ENCODE peak calls at places on chromosomes 4 and X, in seven cellular contexts. One of them, this sample, is unnamed.

GRCh38 chr4:36786519-36786918 is 458.0 kb upstream of the NWD2 start:
- DNase-seq in CD4-positive, alpha-beta T cell: no peak
- DNase-seq in CD8-positive, alpha-beta memory T cell: no peak
- DNase-seq in colonic mucosa: no peak
- DNase-seq in dorsolateral prefrontal cortex: no peak
- DNase-seq in Karpas-422: no peak
- DNase-seq in body of pancreas: no peak
- DNase-seq in this sample: no peak

GRCh38 chr4:70544279-70544870 is 26.0 kb downstream of the AMTN start:
- DNase-seq in CD4-positive, alpha-beta T cell: no peak
- DNase-seq in CD8-positive, alpha-beta memory T cell: no peak
- DNase-seq in colonic mucosa: no peak
- DNase-seq in dorsolateral prefrontal cortex: no peak
- DNase-seq in Karpas-422: peak
- DNase-seq in body of pancreas: no peak
- DNase-seq in this sample: no peak

GRCh38 chrX:154517101-154517781 is 1.2 kb upstream of the FAM3A start:
- DNase-seq in CD4-positive, alpha-beta T cell: no peak
- DNase-seq in CD8-positive, alpha-beta memory T cell: no peak
- DNase-seq in colonic mucosa: peak
- DNase-seq in dorsolateral prefrontal cortex: no peak
- DNase-seq in Karpas-422: no peak
- DNase-seq in body of pancreas: no peak
- DNase-seq in this sample: no peak

GRCh38 chr4:169103966-169104412 is 93.9 kb upstream of the CBR4 start:
- DNase-seq in CD4-positive, alpha-beta T cell: no peak
- DNase-seq in CD8-positive, alpha-beta memory T cell: no peak
- DNase-seq in colonic mucosa: no peak
- DNase-seq in dorsolateral prefrontal cortex: no peak
- DNase-seq in Karpas-422: no peak
- DNase-seq in body of pancreas: peak
- DNase-seq in this sample: no peak

GRCh38 chr4:108861339-108861738 is 98.5 kb upstream of the ETNPPL start:
- DNase-seq in CD4-positive, alpha-beta T cell: no peak
- DNase-seq in CD8-positive, alpha-beta memory T cell: no peak
- DNase-seq in colonic mucosa: no peak
- DNase-seq in dorsolateral prefrontal cortex: no peak
- DNase-seq in Karpas-422: peak
- DNase-seq in body of pancreas: no peak
- DNase-seq in this sample: no peak

GRCh38 chr4:23890369-23891063 is 669 bp upstream of the PPARGC1A start:
- DNase-seq in CD4-positive, alpha-beta T cell: no peak
- DNase-seq in CD8-positive, alpha-beta memory T cell: no peak
- DNase-seq in colonic mucosa: no peak
- DNase-seq in dorsolateral prefrontal cortex: no peak
- DNase-seq in Karpas-422: no peak
- DNase-seq in body of pancreas: no peak
- DNase-seq in this sample: no peak

GRCh38 chr4:132299866-132300265 is 849.2 kb upstream of the PCDH10 start:
- DNase-seq in CD4-positive, alpha-beta T cell: no peak
- DNase-seq in CD8-positive, alpha-beta memory T cell: no peak
- DNase-seq in colonic mucosa: no peak
- DNase-seq in dorsolateral prefrontal cortex: no peak
- DNase-seq in Karpas-422: no peak
- DNase-seq in body of pancreas: no peak
- DNase-seq in this sample: no peak

GRCh38 chr4:71229477-71230257 is 109.2 kb upstream of the SLC4A4 start:
- DNase-seq in CD4-positive, alpha-beta T cell: no peak
- DNase-seq in CD8-positive, alpha-beta memory T cell: no peak
- DNase-seq in colonic mucosa: peak
- DNase-seq in dorsolateral prefrontal cortex: no peak
- DNase-seq in Karpas-422: peak
- DNase-seq in body of pancreas: peak
- DNase-seq in this sample: no peak

GRCh38 chrX:115966920-115967319 is 203.6 kb upstream of the AGTR2 start:
- DNase-seq in CD4-positive, alpha-beta T cell: no peak
- DNase-seq in CD8-positive, alpha-beta memory T cell: no peak
- DNase-seq in colonic mucosa: no peak
- DNase-seq in dorsolateral prefrontal cortex: no peak
- DNase-seq in Karpas-422: no peak
- DNase-seq in body of pancreas: no peak
- DNase-seq in this sample: no peak

GRCh38 chr4:8599657-8600056 is 7.1 kb downstream of the CPZ start:
- DNase-seq in CD4-positive, alpha-beta T cell: no peak
- DNase-seq in CD8-positive, alpha-beta memory T cell: no peak
- DNase-seq in colonic mucosa: no peak
- DNase-seq in dorsolateral prefrontal cortex: no peak
- DNase-seq in Karpas-422: no peak
- DNase-seq in body of pancreas: no peak
- DNase-seq in this sample: no peak

DNA sequence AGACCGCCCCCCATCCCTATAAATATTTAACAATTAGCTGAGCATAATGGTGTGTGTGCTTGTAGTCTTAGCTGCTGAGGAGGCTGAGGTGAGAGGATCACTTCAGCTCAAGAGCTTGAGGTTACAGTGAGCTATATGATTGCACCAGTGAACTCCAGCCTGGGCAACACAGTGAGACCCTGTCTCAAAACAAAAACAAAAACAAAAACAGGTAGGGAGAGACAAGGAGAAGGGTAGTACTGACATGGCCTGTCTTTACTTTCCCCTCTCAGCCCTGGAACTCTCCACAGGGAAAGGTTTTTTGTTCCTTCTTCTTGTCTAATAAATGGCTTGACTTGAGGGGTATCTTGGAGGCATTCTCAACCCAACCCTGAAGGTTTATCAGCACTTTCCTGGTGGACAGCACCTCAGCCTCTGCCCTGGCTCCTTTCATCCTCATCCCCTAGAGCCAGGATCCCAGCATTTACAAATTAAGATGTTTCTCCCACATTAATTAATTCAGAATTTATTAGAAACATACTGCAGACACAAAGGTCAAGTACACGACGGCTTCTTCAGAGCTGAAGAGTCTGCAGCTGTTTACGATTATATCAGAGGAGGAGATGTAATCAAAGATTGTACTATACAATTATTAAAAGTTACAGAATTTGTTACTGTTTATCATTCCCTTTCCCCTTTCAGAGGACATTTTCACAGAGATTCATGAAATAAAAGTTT is 131.8 kb downstream of the AFF1 start:
- DNase-seq in CD4-positive, alpha-beta T cell: no peak
- DNase-seq in CD8-positive, alpha-beta memory T cell: no peak
- DNase-seq in colonic mucosa: no peak
- DNase-seq in dorsolateral prefrontal cortex: no peak
- DNase-seq in Karpas-422: no peak
- DNase-seq in body of pancreas: no peak
- DNase-seq in this sample: no peak
- H3K27ac ChIP-seq in CD4-positive, alpha-beta T cell: no peak
- H3K27ac ChIP-seq in CD8-positive, alpha-beta memory T cell: no peak
- H3K27ac ChIP-seq in colonic mucosa: no peak
- H3K27ac ChIP-seq in dorsolateral prefrontal cortex: no peak
- H3K27ac ChIP-seq in Karpas-422: no peak
- H3K27ac ChIP-seq in body of pancreas: no peak
- H3K27ac ChIP-seq in this sample: no peak

DNA sequence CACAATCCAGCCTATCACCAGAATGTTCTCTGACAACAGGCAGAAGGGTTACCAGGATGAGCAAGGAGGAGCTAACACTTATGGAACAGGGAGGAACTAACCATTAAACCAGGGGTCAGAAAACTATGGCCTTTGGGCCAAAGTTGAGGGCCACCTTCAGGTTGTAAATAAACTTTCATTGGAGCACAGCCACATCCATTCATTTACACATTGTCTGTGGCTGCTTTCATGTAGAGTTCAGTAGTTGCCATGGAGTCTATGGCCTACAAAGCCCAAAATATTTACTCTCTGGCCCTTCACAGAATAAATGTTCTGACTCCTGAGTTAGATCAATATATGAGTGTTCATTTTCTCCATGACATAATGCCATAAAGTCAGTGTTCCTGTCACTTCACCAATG is 13.2 kb upstream of the HCCS start:
- DNase-seq in CD4-positive, alpha-beta T cell: no peak
- DNase-seq in CD8-positive, alpha-beta memory T cell: no peak
- DNase-seq in colonic mucosa: no peak
- DNase-seq in dorsolateral prefrontal cortex: no peak
- DNase-seq in Karpas-422: no peak
- DNase-seq in body of pancreas: no peak
- DNase-seq in this sample: no peak
- H3K27ac ChIP-seq in CD4-positive, alpha-beta T cell: no peak
- H3K27ac ChIP-seq in CD8-positive, alpha-beta memory T cell: no peak
- H3K27ac ChIP-seq in colonic mucosa: no peak
- H3K27ac ChIP-seq in dorsolateral prefrontal cortex: no peak
- H3K27ac ChIP-seq in Karpas-422: no peak
- H3K27ac ChIP-seq in body of pancreas: no peak
- H3K27ac ChIP-seq in this sample: no peak

DNA sequence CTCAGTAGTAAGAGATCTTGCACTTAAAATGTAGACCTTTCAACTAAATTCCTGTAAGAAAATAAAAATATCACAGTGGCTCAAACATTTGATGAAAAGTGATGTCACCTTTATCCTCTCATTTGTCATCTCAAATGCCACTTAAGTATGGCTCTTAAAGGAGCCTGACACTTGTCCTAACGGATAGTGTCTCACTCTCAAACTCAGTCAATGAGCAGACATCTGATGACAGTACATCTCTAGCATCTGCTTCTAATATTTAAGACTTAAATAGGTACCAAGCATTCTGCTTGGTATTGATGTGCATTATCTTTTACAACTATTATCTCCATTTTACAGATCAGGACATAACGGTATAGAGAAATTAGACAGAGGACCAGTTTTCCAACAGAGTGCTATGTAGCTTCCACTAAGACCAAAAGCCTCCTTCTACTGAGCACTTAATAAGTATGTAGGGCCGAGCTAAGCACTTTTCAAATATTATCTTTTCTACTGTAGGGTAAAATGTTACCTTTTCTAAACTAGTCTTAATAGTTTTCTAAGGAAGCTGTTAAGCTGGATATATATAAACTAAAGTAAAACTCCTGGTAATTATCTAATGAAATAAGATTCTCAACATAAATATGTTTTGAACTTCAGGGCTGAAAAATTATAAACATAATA is 110.2 kb downstream of the PDE5A start:
- DNase-seq in CD4-positive, alpha-beta T cell: no peak
- DNase-seq in CD8-positive, alpha-beta memory T cell: no peak
- DNase-seq in colonic mucosa: no peak
- DNase-seq in dorsolateral prefrontal cortex: no peak
- DNase-seq in Karpas-422: no peak
- DNase-seq in body of pancreas: no peak
- DNase-seq in this sample: no peak
- H3K27ac ChIP-seq in CD4-positive, alpha-beta T cell: no peak
- H3K27ac ChIP-seq in CD8-positive, alpha-beta memory T cell: no peak
- H3K27ac ChIP-seq in colonic mucosa: no peak
- H3K27ac ChIP-seq in dorsolateral prefrontal cortex: no peak
- H3K27ac ChIP-seq in Karpas-422: no peak
- H3K27ac ChIP-seq in body of pancreas: no peak
- H3K27ac ChIP-seq in this sample: peak

DNA sequence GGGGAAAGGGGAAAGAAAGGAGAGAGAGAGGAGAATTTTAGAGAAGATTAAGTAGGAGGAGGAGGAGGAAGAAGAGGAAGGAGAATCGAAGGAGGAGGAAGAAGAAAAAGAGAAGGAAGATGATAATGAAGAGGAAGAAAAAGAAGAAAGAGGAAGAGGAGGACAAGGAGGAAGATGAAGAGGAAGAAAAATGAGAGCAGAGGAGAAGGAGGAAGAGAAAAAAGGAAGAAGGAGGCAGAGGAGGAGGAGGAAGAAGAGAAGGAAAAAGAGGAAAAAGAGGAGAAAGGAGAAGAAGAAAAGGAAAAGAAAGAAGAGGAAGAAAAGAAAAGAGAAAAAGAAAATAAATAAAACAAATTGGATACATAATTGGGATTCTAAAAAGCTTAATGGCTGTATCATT is 181.4 kb downstream of the ARHGAP6 start:
- DNase-seq in CD4-positive, alpha-beta T cell: no peak
- DNase-seq in CD8-positive, alpha-beta memory T cell: no peak
- DNase-seq in colonic mucosa: no peak
- DNase-seq in dorsolateral prefrontal cortex: no peak
- DNase-seq in Karpas-422: no peak
- DNase-seq in body of pancreas: no peak
- DNase-seq in this sample: no peak
- H3K27ac ChIP-seq in CD4-positive, alpha-beta T cell: no peak
- H3K27ac ChIP-seq in CD8-positive, alpha-beta memory T cell: no peak
- H3K27ac ChIP-seq in colonic mucosa: no peak
- H3K27ac ChIP-seq in dorsolateral prefrontal cortex: no peak
- H3K27ac ChIP-seq in Karpas-422: no peak
- H3K27ac ChIP-seq in body of pancreas: no peak
- H3K27ac ChIP-seq in this sample: no peak

GRCh38 chrX:50204364-50204899 is at the start of gene CCNB3:
- DNase-seq in CD4-positive, alpha-beta T cell: peak
- DNase-seq in CD8-positive, alpha-beta memory T cell: peak
- DNase-seq in colonic mucosa: peak
- DNase-seq in dorsolateral prefrontal cortex: peak
- DNase-seq in Karpas-422: peak
- DNase-seq in body of pancreas: peak
- DNase-seq in this sample: peak
- H3K27ac ChIP-seq in CD4-positive, alpha-beta T cell: no peak
- H3K27ac ChIP-seq in CD8-positive, alpha-beta memory T cell: peak
- H3K27ac ChIP-seq in colonic mucosa: no peak
- H3K27ac ChIP-seq in dorsolateral prefrontal cortex: peak
- H3K27ac ChIP-seq in Karpas-422: no peak
- H3K27ac ChIP-seq in body of pancreas: peak
- H3K27ac ChIP-seq in this sample: no peak

GRCh38 chr4:54232151-54232688 is 3.1 kb downstream of the PDGFRA start:
- DNase-seq in CD4-positive, alpha-beta T cell: no peak
- DNase-seq in CD8-positive, alpha-beta memory T cell: no peak
- DNase-seq in colonic mucosa: no peak
- DNase-seq in dorsolateral prefrontal cortex: no peak
- DNase-seq in Karpas-422: no peak
- DNase-seq in body of pancreas: no peak
- DNase-seq in this sample: no peak

GRCh38 chr4:54231419-54232150 is 2.5 kb downstream of the PDGFRA start:
- DNase-seq in CD4-positive, alpha-beta T cell: no peak
- DNase-seq in CD8-positive, alpha-beta memory T cell: no peak
- DNase-seq in colonic mucosa: peak
- DNase-seq in dorsolateral prefrontal cortex: no peak
- DNase-seq in Karpas-422: no peak
- DNase-seq in body of pancreas: no peak
- DNase-seq in this sample: peak

GRCh38 chr4:54234497-54235205 is 5.6 kb downstream of the PDGFRA start:
- DNase-seq in CD4-positive, alpha-beta T cell: no peak
- DNase-seq in CD8-positive, alpha-beta memory T cell: no peak
- DNase-seq in colonic mucosa: no peak
- DNase-seq in dorsolateral prefrontal cortex: no peak
- DNase-seq in Karpas-422: no peak
- DNase-seq in body of pancreas: no peak
- DNase-seq in this sample: no peak

GRCh38 chr4:54233128-54233696 is 4.1 kb downstream of the PDGFRA start:
- DNase-seq in CD4-positive, alpha-beta T cell: peak
- DNase-seq in CD8-positive, alpha-beta memory T cell: peak
- DNase-seq in colonic mucosa: peak
- DNase-seq in dorsolateral prefrontal cortex: peak
- DNase-seq in Karpas-422: peak
- DNase-seq in body of pancreas: peak
- DNase-seq in this sample: peak

GRCh38 chr4:54233697-54234496 is 4.8 kb downstream of the PDGFRA start:
- DNase-seq in CD4-positive, alpha-beta T cell: peak
- DNase-seq in CD8-positive, alpha-beta memory T cell: peak
- DNase-seq in colonic mucosa: peak
- DNase-seq in dorsolateral prefrontal cortex: peak
- DNase-seq in Karpas-422: peak
- DNase-seq in body of pancreas: peak
- DNase-seq in this sample: peak
- H3K27ac ChIP-seq in CD4-positive, alpha-beta T cell: no peak
- H3K27ac ChIP-seq in CD8-positive, alpha-beta memory T cell: no peak
- H3K27ac ChIP-seq in colonic mucosa: peak
- H3K27ac ChIP-seq in dorsolateral prefrontal cortex: no peak
- H3K27ac ChIP-seq in Karpas-422: no peak
- H3K27ac ChIP-seq in body of pancreas: no peak
- H3K27ac ChIP-seq in this sample: peak

GRCh38 chr4:38091636-38092035 is 131.4 kb downstream of the PTTG2 start:
- DNase-seq in CD4-positive, alpha-beta T cell: no peak
- DNase-seq in CD8-positive, alpha-beta memory T cell: no peak
- DNase-seq in colonic mucosa: no peak
- DNase-seq in dorsolateral prefrontal cortex: no peak
- DNase-seq in Karpas-422: no peak
- DNase-seq in body of pancreas: no peak
- DNase-seq in this sample: no peak
- H3K27ac ChIP-seq in CD4-positive, alpha-beta T cell: no peak
- H3K27ac ChIP-seq in CD8-positive, alpha-beta memory T cell: no peak
- H3K27ac ChIP-seq in colonic mucosa: no peak
- H3K27ac ChIP-seq in dorsolateral prefrontal cortex: no peak
- H3K27ac ChIP-seq in Karpas-422: no peak
- H3K27ac ChIP-seq in body of pancreas: peak
- H3K27ac ChIP-seq in this sample: no peak

This sample was measured in heart left ventricle.